ENCODE peak calls at places on chromosomes 4 and X, in four cellular contexts. E is breast epithelium, T is tibial artery, O is hepatocyte. Y is an unnamed sample.

GRCh38 chrX:40300286-40300890 is 202.6 kb upstream of the BCOR start:
- DNase-seq in E (no peak), T (no peak), O (no peak), Y (no peak)

GRCh38 chr4:163606885-163607284 is 112.4 kb downstream of the TMA16 start:
- DNase-seq in E (no peak), T (no peak), O (no peak), Y (no peak)

GRCh38 chrX:46587753-46588171 is 14.2 kb downstream of the CHST7 start:
- DNase-seq in E (no peak), T (no peak), O (no peak), Y (no peak)

GRCh38 chr4:11050766-11051165 is 366.2 kb upstream of the CLNK start:
- DNase-seq in E (no peak), T (no peak), O (no peak), Y (no peak)

GRCh38 chrX:43882294-43882681 is at the start of gene MAOB:
- DNase-seq in E (no peak), T (no peak), O (peak; percentile 69), Y (peak; percentile 66)

GRCh38 chr4:10200869-10201268 is 84.3 kb upstream of the WDR1 start:
- DNase-seq in E (no peak), T (no peak), O (no peak), Y (no peak)

GRCh38 chrX:119236599-119237525 is 777 bp downstream of the PGRMC1 start:
- DNase-seq in E (no peak), T (peak; percentile 21), O (peak; percentile 57), Y (no peak)

GRCh38 chr4:16120720-16121119 is 36.9 kb upstream of the PROM1 start:
- DNase-seq in E (no peak), T (no peak), O (no peak), Y (no peak)

GRCh38 chr4:111952708-111953107 is 192.5 kb upstream of the FAM241A start:
- DNase-seq in E (no peak), T (no peak), O (no peak), Y (no peak)

DNA sequence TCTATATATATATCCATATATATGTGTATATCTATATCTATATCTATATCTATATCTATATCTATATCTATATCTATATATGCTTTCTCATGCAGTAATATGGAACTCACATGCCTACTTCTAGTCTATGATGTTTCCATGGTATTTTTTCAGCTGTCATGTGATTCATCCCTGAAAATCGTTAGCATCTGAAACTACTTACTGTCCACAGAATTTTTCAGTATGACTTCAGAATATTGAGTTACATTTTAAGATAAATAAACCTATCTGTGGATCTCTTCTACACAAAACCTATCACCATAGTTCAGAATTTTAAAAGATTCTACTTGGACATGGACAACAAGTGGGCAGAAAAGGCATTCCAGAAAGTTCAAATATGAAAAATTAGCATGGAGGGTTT is 855.1 kb upstream of the INTU start:
- DNase-seq in E (no peak), T (no peak), O (no peak), Y (no peak)
- H3K27ac ChIP-seq in E (no peak overlapping the region), T (peak overlapping the region; percentile 9), O (no peak overlapping the region), Y (no peak overlapping the region)

DNA sequence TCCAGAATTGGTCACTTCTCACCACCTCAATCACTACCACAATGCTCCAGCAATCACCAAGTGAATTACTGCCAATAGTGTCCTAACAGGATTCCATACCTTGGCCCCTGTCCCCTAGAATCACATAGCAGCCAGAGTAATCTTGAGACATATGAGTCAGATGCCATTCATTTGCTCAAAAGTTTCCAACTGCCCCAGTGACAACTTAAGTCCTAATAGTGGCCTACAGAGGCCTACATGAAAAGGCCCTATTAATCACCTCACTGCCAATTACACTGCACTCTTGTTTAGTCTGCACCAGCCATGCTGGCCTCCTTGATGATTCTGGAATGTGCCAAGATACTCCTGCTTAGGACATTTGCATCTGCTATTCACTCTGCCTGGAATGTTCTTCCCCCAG is 130.7 kb downstream of the NR3C2 start:
- DNase-seq in E (no peak), T (no peak), O (no peak), Y (no peak)
- H3K4me1 ChIP-seq in E (no peaks in the 10 kb centered on the region), T (no peaks in the 10 kb centered on the region), O (no peaks in the 10 kb centered on the region), Y (no peaks in the 10 kb centered on the region)

DNA sequence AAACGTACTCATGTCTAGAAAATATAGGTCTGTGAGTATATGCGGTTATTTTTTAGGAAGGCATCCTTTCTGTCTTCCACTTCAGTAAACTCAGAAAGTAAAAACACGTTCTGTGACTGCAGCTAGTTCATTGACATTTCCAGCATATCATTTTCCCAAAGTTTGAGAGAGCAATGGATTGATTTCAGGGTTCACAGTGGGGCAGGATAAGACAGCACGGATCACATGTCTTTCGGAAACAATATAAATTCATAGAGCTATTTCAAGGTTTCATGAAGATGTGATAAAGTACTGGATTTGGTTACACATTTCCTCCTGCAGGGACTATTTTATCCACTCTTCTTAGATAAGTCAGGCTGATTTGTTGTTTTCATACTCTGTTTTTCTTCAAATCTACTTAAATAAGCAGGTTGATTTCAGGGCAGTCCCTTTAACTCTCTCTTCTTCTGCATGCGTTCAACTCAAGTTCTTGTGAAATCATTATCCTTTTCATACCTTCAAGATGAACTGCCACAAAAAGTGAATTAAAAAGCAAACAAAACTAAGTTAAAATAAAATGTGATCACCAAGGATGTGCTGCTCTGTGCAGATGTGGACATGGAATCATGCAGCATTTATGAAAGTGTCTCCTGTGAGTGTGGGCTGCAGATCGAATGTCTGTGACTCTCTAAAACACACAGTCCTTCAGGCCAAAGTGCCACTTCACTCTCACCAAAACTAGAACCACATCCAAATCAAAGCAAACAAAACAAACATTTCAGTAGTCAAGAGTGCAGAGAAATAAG is 187.7 kb downstream of the UNC5C start:
- DNase-seq in E (no peak), T (no peak), O (no peak), Y (no peak)
- H3K4me3 ChIP-seq in E (no peak overlapping the region), T (no peak overlapping the region), O (no peak overlapping the region), Y (no peak overlapping the region)

GRCh38 chrX:106613277-106613676 is 1.5 kb downstream of the RADX start:
- DNase-seq in E (no peak), T (no peak), O (no peak), Y (no peak)

GRCh38 chrX:106611682-106612402 is at the start of gene RADX:
- DNase-seq in E (peak; percentile 62), T (peak; percentile 70), O (peak; percentile 89), Y (peak; percentile 87)

GRCh38 chrX:106608016-106608415 is 3.8 kb upstream of the RADX start:
- DNase-seq in E (no peak), T (no peak), O (no peak), Y (no peak)

GRCh38 chrX:106612403-106612789 is 618 bp downstream of the RADX start:
- DNase-seq in E (no peak), T (no peak), O (peak; percentile 13), Y (no peak)

DNA sequence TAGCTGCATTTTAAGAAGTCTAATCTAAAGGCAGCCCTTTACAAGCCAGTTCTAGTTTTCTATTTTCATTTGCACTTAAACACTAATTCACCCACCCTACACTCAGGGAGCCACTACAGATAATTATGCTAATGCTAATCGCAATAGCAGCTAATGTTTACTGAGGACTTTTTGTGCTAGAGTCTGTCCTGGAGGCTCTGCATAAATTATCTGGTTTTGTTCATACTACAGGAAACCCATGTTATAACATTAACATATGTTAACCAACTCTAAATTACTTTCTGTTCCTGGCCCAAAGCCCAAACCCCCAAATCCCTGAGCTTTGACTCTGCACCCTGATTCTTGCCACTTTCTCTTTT is 476 bp upstream of the RADX start:
- DNase-seq in E (no peak), T (no peak), O (no peak), Y (no peak)
- H3K27ac ChIP-seq in E (no peak overlapping the region), T (peak overlapping the region; percentile 19), O (peak overlapping the region; percentile 9), Y (no peak overlapping the region)

DNA sequence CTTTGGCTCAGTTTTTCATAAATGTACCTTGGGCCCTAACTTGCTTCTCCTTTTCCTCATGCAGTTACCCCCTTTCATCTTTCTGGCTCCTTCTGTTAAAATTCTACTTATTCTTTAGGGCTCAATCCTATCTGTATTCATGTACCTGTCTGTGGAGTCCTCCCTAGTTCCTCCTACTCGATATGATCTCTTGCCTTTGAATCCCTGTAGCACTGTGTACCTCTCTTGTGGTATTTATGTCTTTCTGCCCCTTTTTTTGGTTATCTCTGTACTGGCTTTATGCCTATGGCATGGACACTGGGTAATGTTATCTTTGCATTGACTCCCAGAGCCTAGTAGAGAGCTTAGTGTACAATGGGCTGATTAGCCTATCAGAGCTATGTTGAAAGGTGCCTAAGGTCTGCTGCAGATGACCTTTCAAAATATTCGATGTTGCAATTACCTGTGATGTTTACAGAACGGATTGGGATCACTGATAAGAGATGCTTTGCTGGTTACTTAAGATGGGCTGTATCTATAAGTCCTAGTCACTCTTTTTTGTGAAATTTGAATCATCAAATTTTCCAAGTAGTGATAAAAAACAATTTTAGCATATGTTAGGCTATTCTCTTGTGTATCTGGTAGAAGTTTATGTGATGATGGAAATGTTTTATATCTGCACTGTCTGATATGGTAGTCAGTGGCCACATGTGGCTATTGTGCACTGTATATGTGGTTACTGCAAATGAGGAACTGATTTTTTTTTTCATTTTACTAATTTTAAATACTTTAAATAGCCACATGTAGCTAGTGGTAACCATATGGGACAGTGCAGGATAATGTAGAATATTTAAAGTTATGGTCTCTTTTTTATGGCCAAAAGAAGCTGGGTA is 33.5 kb downstream of the TMEM164 start:
- DNase-seq in E (no peak), T (no peak), O (no peak), Y (no peak)
- H3K4me1 ChIP-seq in E (no peaks in the 10 kb centered on the region), T (no peaks in the 10 kb centered on the region), O (peaks cover 6% of the 10 kb centered on the region), Y (no peaks in the 10 kb centered on the region)

Y was measured in ascending aorta.